ENCODE peak calls at places on chromosome 18, in ten cellular contexts. One of them, this sample, is unnamed.
A peak's percentile ranks its signal among the peaks of the same experiment; 100 is the strongest.

GRCh38 chr18:8989017-8989416 is 113.5 kb upstream of the NDUFV2 start:
- DNase-seq in neural progenitor cell: no peak
- DNase-seq in tibial nerve: no peak
- DNase-seq in CD8-positive, alpha-beta memory T cell: no peak
- DNase-seq in mammary epithelial cell: no peak
- DNase-seq in neuronal stem cell: no peak
- DNase-seq in lower lobe of right lung: no peak
- DNase-seq in CD4-positive, alpha-beta memory T cell: no peak
- DNase-seq in RWPE2: no peak
- DNase-seq in astrocyte: no peak
- DNase-seq in this sample: no peak

GRCh38 chr18:31563778-31564177 is 27.9 kb upstream of the TTR start:
- DNase-seq in neuronal stem cell: no peak
- DNase-seq in tibial nerve: no peak
- DNase-seq in astrocyte: no peak
- DNase-seq in CD4-positive, alpha-beta memory T cell: no peak
- DNase-seq in lower lobe of right lung: no peak
- DNase-seq in RWPE2: no peak
- DNase-seq in CD8-positive, alpha-beta memory T cell: no peak
- DNase-seq in neural progenitor cell: no peak
- DNase-seq in mammary epithelial cell: no peak
- DNase-seq in this sample: no peak

GRCh38 chr18:74412106-74412880 is 44.8 kb downstream of the DIPK1C start:
- DNase-seq in CD4-positive, alpha-beta memory T cell: no peak
- DNase-seq in neuronal stem cell: peak; percentile 67
- DNase-seq in CD8-positive, alpha-beta memory T cell: no peak
- DNase-seq in tibial nerve: no peak
- DNase-seq in RWPE2: no peak
- DNase-seq in lower lobe of right lung: no peak
- DNase-seq in neural progenitor cell: peak; percentile 84
- DNase-seq in astrocyte: no peak
- DNase-seq in mammary epithelial cell: no peak
- DNase-seq in this sample: no peak

GRCh38 chr18:58891753-58892152 is 27.1 kb downstream of the ZNF532 start:
- DNase-seq in neural progenitor cell: no peak
- DNase-seq in neuronal stem cell: no peak
- DNase-seq in astrocyte: no peak
- DNase-seq in CD4-positive, alpha-beta memory T cell: no peak
- DNase-seq in lower lobe of right lung: no peak
- DNase-seq in mammary epithelial cell: no peak
- DNase-seq in RWPE2: no peak
- DNase-seq in CD8-positive, alpha-beta memory T cell: no peak
- DNase-seq in tibial nerve: no peak
- DNase-seq in this sample: no peak

GRCh38 chr18:36340232-36340631 is 42.7 kb downstream of the FHOD3 start:
- DNase-seq in CD4-positive, alpha-beta memory T cell: no peak
- DNase-seq in neuronal stem cell: no peak
- DNase-seq in astrocyte: no peak
- DNase-seq in RWPE2: no peak
- DNase-seq in CD8-positive, alpha-beta memory T cell: no peak
- DNase-seq in lower lobe of right lung: no peak
- DNase-seq in mammary epithelial cell: no peak
- DNase-seq in tibial nerve: no peak
- DNase-seq in neural progenitor cell: no peak
- DNase-seq in this sample: no peak

GRCh38 chr18:55365342-55365741 is 222.7 kb downstream of the TCF4 start:
- DNase-seq in RWPE2: no peak
- DNase-seq in CD4-positive, alpha-beta memory T cell: no peak
- DNase-seq in CD8-positive, alpha-beta memory T cell: no peak
- DNase-seq in lower lobe of right lung: no peak
- DNase-seq in tibial nerve: no peak
- DNase-seq in neuronal stem cell: no peak
- DNase-seq in astrocyte: no peak
- DNase-seq in mammary epithelial cell: no peak
- DNase-seq in neural progenitor cell: no peak
- DNase-seq in this sample: no peak

GRCh38 chr18:77323640-77324370 is 74.2 kb downstream of the GALR1 start:
- DNase-seq in neural progenitor cell: no peak
- DNase-seq in CD4-positive, alpha-beta memory T cell: no peak
- DNase-seq in neuronal stem cell: no peak
- DNase-seq in tibial nerve: no peak
- DNase-seq in mammary epithelial cell: no peak
- DNase-seq in CD8-positive, alpha-beta memory T cell: no peak
- DNase-seq in RWPE2: no peak
- DNase-seq in astrocyte: no peak
- DNase-seq in lower lobe of right lung: no peak
- DNase-seq in this sample: no peak

GRCh38 chr18:65750421-65751144 is at the start of gene CDH7:
- DNase-seq in CD4-positive, alpha-beta memory T cell: no peak
- DNase-seq in mammary epithelial cell: no peak
- DNase-seq in RWPE2: no peak
- DNase-seq in neuronal stem cell: peak; percentile 46
- DNase-seq in tibial nerve: no peak
- DNase-seq in astrocyte: no peak
- DNase-seq in neural progenitor cell: peak; percentile 74
- DNase-seq in lower lobe of right lung: peak; percentile 35
- DNase-seq in CD8-positive, alpha-beta memory T cell: no peak
- DNase-seq in this sample: peak; percentile 1

GRCh38 chr18:13810950-13811485 is 12.9 kb upstream of the MC5R start:
- DNase-seq in lower lobe of right lung: no peak
- DNase-seq in neural progenitor cell: no peak
- DNase-seq in neuronal stem cell: no peak
- DNase-seq in RWPE2: no peak
- DNase-seq in CD4-positive, alpha-beta memory T cell: no peak
- DNase-seq in CD8-positive, alpha-beta memory T cell: no peak
- DNase-seq in tibial nerve: no peak
- DNase-seq in astrocyte: no peak
- DNase-seq in mammary epithelial cell: no peak
- DNase-seq in this sample: peak; percentile 13

GRCh38 chr18:13811993-13812392 is 12.0 kb upstream of the MC5R start:
- DNase-seq in RWPE2: no peak
- DNase-seq in CD8-positive, alpha-beta memory T cell: no peak
- DNase-seq in tibial nerve: no peak
- DNase-seq in CD4-positive, alpha-beta memory T cell: no peak
- DNase-seq in lower lobe of right lung: no peak
- DNase-seq in astrocyte: no peak
- DNase-seq in neural progenitor cell: no peak
- DNase-seq in mammary epithelial cell: no peak
- DNase-seq in neuronal stem cell: no peak
- DNase-seq in this sample: no peak

GRCh38 chr18:13809521-13810252 is 14.3 kb upstream of the MC5R start:
- DNase-seq in neural progenitor cell: no peak
- DNase-seq in lower lobe of right lung: no peak
- DNase-seq in tibial nerve: no peak
- DNase-seq in neuronal stem cell: no peak
- DNase-seq in mammary epithelial cell: no peak
- DNase-seq in astrocyte: no peak
- DNase-seq in RWPE2: no peak
- DNase-seq in CD8-positive, alpha-beta memory T cell: no peak
- DNase-seq in CD4-positive, alpha-beta memory T cell: no peak
- DNase-seq in this sample: no peak

GRCh38 chr18:13808294-13809024 is 15.5 kb upstream of the MC5R start:
- DNase-seq in mammary epithelial cell: no peak
- DNase-seq in CD8-positive, alpha-beta memory T cell: no peak
- DNase-seq in CD4-positive, alpha-beta memory T cell: no peak
- DNase-seq in tibial nerve: no peak
- DNase-seq in neural progenitor cell: no peak
- DNase-seq in neuronal stem cell: no peak
- DNase-seq in lower lobe of right lung: no peak
- DNase-seq in astrocyte: no peak
- DNase-seq in RWPE2: no peak
- DNase-seq in this sample: no peak

DNA sequence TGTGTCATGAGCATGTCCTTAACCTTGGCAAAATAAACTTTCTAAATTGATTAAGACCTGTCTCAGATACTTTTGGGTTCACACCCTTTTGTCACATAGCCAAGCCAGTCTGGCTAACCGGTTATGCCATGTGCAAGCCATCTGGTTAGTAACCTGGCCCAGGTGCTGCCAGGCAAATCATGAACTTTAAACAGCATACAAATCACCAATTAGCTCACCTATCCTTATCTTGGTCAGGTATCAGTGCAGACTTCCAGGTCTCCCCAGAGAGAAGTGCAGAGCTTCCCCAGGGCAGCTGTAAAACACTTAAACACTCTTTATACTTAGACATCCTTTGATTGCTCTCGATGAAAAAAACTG is 14.9 kb upstream of the MC5R start:
- DNase-seq in mammary epithelial cell: no peak
- DNase-seq in astrocyte: no peak
- DNase-seq in neuronal stem cell: no peak
- DNase-seq in tibial nerve: no peak
- DNase-seq in CD4-positive, alpha-beta memory T cell: no peak
- DNase-seq in lower lobe of right lung: no peak
- DNase-seq in CD8-positive, alpha-beta memory T cell: no peak
- DNase-seq in neural progenitor cell: no peak
- DNase-seq in RWPE2: no peak
- DNase-seq in this sample: no peak
- H3K27me3 ChIP-seq in mammary epithelial cell: no peaks in the 10 kb centered on the region
- H3K27me3 ChIP-seq in astrocyte: no peaks in the 10 kb centered on the region
- H3K27me3 ChIP-seq in neuronal stem cell: no peaks in the 10 kb centered on the region
- H3K27me3 ChIP-seq in tibial nerve: no peaks in the 10 kb centered on the region
- H3K27me3 ChIP-seq in CD4-positive, alpha-beta memory T cell: no peaks in the 10 kb centered on the region
- H3K27me3 ChIP-seq in lower lobe of right lung: peaks cover 4% of the 10 kb centered on the region
- H3K27me3 ChIP-seq in CD8-positive, alpha-beta memory T cell: peaks cover 8% of the 10 kb centered on the region
- H3K27me3 ChIP-seq in neural progenitor cell: no peaks in the 10 kb centered on the region
- H3K27me3 ChIP-seq in RWPE2: no peaks in the 10 kb centered on the region
- H3K27me3 ChIP-seq in this sample: no peaks in the 10 kb centered on the region

DNA sequence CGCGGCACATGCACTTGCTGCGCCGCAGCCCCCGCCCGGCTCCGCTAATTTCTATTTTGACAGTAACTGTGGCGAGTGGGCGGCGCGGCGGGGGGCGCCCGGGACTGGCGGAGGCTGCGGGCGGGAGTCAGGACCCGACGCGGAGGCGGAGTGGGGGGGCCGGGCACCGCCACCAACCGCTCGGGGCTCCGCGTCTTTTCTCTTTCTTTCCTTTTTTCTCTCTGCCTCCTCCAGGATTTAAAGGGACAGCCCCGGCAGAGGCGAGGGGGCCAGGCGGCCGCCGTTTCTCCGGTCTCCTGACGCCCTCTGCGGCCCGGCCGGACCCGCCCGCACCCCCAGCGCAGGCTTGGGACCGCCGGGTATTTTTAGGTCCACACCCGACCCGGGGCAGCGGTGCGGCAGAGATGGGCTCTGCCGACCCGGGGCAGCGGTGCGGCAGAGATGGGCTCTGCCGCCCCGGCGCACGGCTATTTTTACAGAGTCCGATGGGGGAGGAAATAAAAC is 460 bp upstream of the ZBTB7C start:
- DNase-seq in lower lobe of right lung: peak; percentile 72
- DNase-seq in CD4-positive, alpha-beta memory T cell: no peak
- DNase-seq in RWPE2: no peak
- DNase-seq in mammary epithelial cell: peak; percentile 59
- DNase-seq in astrocyte: no peak
- DNase-seq in neural progenitor cell: no peak
- DNase-seq in neuronal stem cell: no peak
- DNase-seq in CD8-positive, alpha-beta memory T cell: no peak
- DNase-seq in tibial nerve: no peak
- DNase-seq in this sample: peak; percentile 28
- H3K27me3 ChIP-seq in lower lobe of right lung: peaks cover 31% of the 10 kb centered on the region
- H3K27me3 ChIP-seq in CD4-positive, alpha-beta memory T cell: peaks cover 44% of the 10 kb centered on the region
- H3K27me3 ChIP-seq in RWPE2: peaks cover 36% of the 10 kb centered on the region
- H3K27me3 ChIP-seq in mammary epithelial cell: no peaks in the 10 kb centered on the region
- H3K27me3 ChIP-seq in astrocyte: peaks cover 42% of the 10 kb centered on the region
- H3K27me3 ChIP-seq in neural progenitor cell: peaks cover 93% of the 10 kb centered on the region
- H3K27me3 ChIP-seq in neuronal stem cell: peaks cover 7% of the 10 kb centered on the region
- H3K27me3 ChIP-seq in CD8-positive, alpha-beta memory T cell: peaks cover 26% of the 10 kb centered on the region
- H3K27me3 ChIP-seq in tibial nerve: no peaks in the 10 kb centered on the region
- H3K27me3 ChIP-seq in this sample: peaks cover 17% of the 10 kb centered on the region

GRCh38 chr18:33270297-33270696 is 170.2 kb downstream of the CCDC178 start:
- DNase-seq in RWPE2: no peak
- DNase-seq in tibial nerve: no peak
- DNase-seq in mammary epithelial cell: no peak
- DNase-seq in neuronal stem cell: no peak
- DNase-seq in neural progenitor cell: no peak
- DNase-seq in CD8-positive, alpha-beta memory T cell: no peak
- DNase-seq in CD4-positive, alpha-beta memory T cell: no peak
- DNase-seq in lower lobe of right lung: no peak
- DNase-seq in astrocyte: no peak
- DNase-seq in this sample: no peak

GRCh38 chr18:33277431-33277830 is 163.1 kb downstream of the CCDC178 start:
- DNase-seq in RWPE2: no peak
- DNase-seq in neuronal stem cell: no peak
- DNase-seq in lower lobe of right lung: no peak
- DNase-seq in astrocyte: no peak
- DNase-seq in tibial nerve: no peak
- DNase-seq in neural progenitor cell: peak; percentile 57
- DNase-seq in mammary epithelial cell: no peak
- DNase-seq in CD4-positive, alpha-beta memory T cell: no peak
- DNase-seq in CD8-positive, alpha-beta memory T cell: no peak
- DNase-seq in this sample: no peak

GRCh38 chr18:33275843-33276242 is 164.7 kb downstream of the CCDC178 start:
- DNase-seq in tibial nerve: no peak
- DNase-seq in RWPE2: no peak
- DNase-seq in neuronal stem cell: no peak
- DNase-seq in mammary epithelial cell: no peak
- DNase-seq in lower lobe of right lung: no peak
- DNase-seq in CD8-positive, alpha-beta memory T cell: no peak
- DNase-seq in neural progenitor cell: no peak
- DNase-seq in CD4-positive, alpha-beta memory T cell: no peak
- DNase-seq in astrocyte: no peak
- DNase-seq in this sample: no peak
- H3K27me3 ChIP-seq in tibial nerve: no peaks in the 10 kb centered on the region
- H3K27me3 ChIP-seq in RWPE2: no peaks in the 10 kb centered on the region
- H3K27me3 ChIP-seq in neuronal stem cell: no peaks in the 10 kb centered on the region
- H3K27me3 ChIP-seq in mammary epithelial cell: no peaks in the 10 kb centered on the region
- H3K27me3 ChIP-seq in lower lobe of right lung: no peaks in the 10 kb centered on the region
- H3K27me3 ChIP-seq in CD8-positive, alpha-beta memory T cell: no peaks in the 10 kb centered on the region
- H3K27me3 ChIP-seq in neural progenitor cell: peaks cover 14% of the 10 kb centered on the region
- H3K27me3 ChIP-seq in CD4-positive, alpha-beta memory T cell: no peaks in the 10 kb centered on the region
- H3K27me3 ChIP-seq in astrocyte: no peaks in the 10 kb centered on the region
- H3K27me3 ChIP-seq in this sample: no peaks in the 10 kb centered on the region

GRCh38 chr18:907880-908512 is 3.3 kb downstream of the ADCYAP1 start:
- DNase-seq in CD4-positive, alpha-beta memory T cell: no peak
- DNase-seq in neural progenitor cell: peak; percentile 49
- DNase-seq in CD8-positive, alpha-beta memory T cell: no peak
- DNase-seq in mammary epithelial cell: no peak
- DNase-seq in neuronal stem cell: no peak
- DNase-seq in astrocyte: no peak
- DNase-seq in tibial nerve: no peak
- DNase-seq in lower lobe of right lung: peak; percentile 45
- DNase-seq in RWPE2: no peak
- DNase-seq in this sample: no peak

GRCh38 chr18:905948-906415 is 1.3 kb downstream of the ADCYAP1 start:
- DNase-seq in neural progenitor cell: peak; percentile 45
- DNase-seq in neuronal stem cell: no peak
- DNase-seq in lower lobe of right lung: no peak
- DNase-seq in tibial nerve: no peak
- DNase-seq in CD8-positive, alpha-beta memory T cell: no peak
- DNase-seq in astrocyte: no peak
- DNase-seq in CD4-positive, alpha-beta memory T cell: no peak
- DNase-seq in RWPE2: no peak
- DNase-seq in mammary epithelial cell: no peak
- DNase-seq in this sample: no peak

GRCh38 chr18:908631-909621 is 4.3 kb downstream of the ADCYAP1 start:
- DNase-seq in CD8-positive, alpha-beta memory T cell: no peak
- DNase-seq in neuronal stem cell: no peak
- DNase-seq in RWPE2: no peak
- DNase-seq in CD4-positive, alpha-beta memory T cell: no peak
- DNase-seq in neural progenitor cell: peak; percentile 73
- DNase-seq in astrocyte: no peak
- DNase-seq in tibial nerve: no peak
- DNase-seq in mammary epithelial cell: no peak
- DNase-seq in lower lobe of right lung: no peak
- DNase-seq in this sample: no peak

GRCh38 chr18:906416-907170 is 1.9 kb downstream of the ADCYAP1 start:
- DNase-seq in neural progenitor cell: peak; percentile 69
- DNase-seq in CD8-positive, alpha-beta memory T cell: no peak
- DNase-seq in astrocyte: no peak
- DNase-seq in tibial nerve: no peak
- DNase-seq in neuronal stem cell: no peak
- DNase-seq in lower lobe of right lung: no peak
- DNase-seq in mammary epithelial cell: no peak
- DNase-seq in CD4-positive, alpha-beta memory T cell: no peak
- DNase-seq in RWPE2: no peak
- DNase-seq in this sample: no peak

GRCh38 chr18:907171-907879 is 2.7 kb downstream of the ADCYAP1 start:
- DNase-seq in tibial nerve: no peak
- DNase-seq in lower lobe of right lung: peak; percentile 46
- DNase-seq in CD4-positive, alpha-beta memory T cell: no peak
- DNase-seq in mammary epithelial cell: no peak
- DNase-seq in astrocyte: no peak
- DNase-seq in neuronal stem cell: no peak
- DNase-seq in neural progenitor cell: peak; percentile 72
- DNase-seq in RWPE2: no peak
- DNase-seq in CD8-positive, alpha-beta memory T cell: no peak
- DNase-seq in this sample: peak; percentile 35
- H3K27me3 ChIP-seq in tibial nerve: no peaks in the 10 kb centered on the region
- H3K27me3 ChIP-seq in lower lobe of right lung: peaks cover 90% of the 10 kb centered on the region
- H3K27me3 ChIP-seq in CD4-positive, alpha-beta memory T cell: peaks cover 54% of the 10 kb centered on the region
- H3K27me3 ChIP-seq in mammary epithelial cell: peaks cover 54% of the 10 kb centered on the region
- H3K27me3 ChIP-seq in astrocyte: peaks cover 92% of the 10 kb centered on the region
- H3K27me3 ChIP-seq in neuronal stem cell: peaks cover 45% of the 10 kb centered on the region
- H3K27me3 ChIP-seq in neural progenitor cell: peaks cover 100% of the 10 kb centered on the region
- H3K27me3 ChIP-seq in RWPE2: peaks cover 100% of the 10 kb centered on the region
- H3K27me3 ChIP-seq in CD8-positive, alpha-beta memory T cell: peaks cover 48% of the 10 kb centered on the region
- H3K27me3 ChIP-seq in this sample: peaks cover 45% of the 10 kb centered on the region